ENCODE peak calls at places on chromosomes 7 and 10, in six cellular contexts. J is H9, G is PC-3, A is endothelial cell of umbilical vein, F is astrocyte, P is fibroblast of lung. E is an unnamed sample.

GRCh38 chr10:3723706-3724225 is 61.2 kb downstream of the KLF6 start:
- DNase-seq in G (no peak), J (no peak), A (no peak), F (peak; percentile 85), P (peak; percentile 83), E (no peak)

GRCh38 chr10:71080381-71081228 is 131.8 kb upstream of the UNC5B start:
- DNase-seq in G (no peak), J (peak; percentile 14), F (no peak), A (no peak), P (no peak), E (no peak)

GRCh38 chr10:30433286-30433778 is 652 bp upstream of the MAP3K8 start:
- DNase-seq in G (peak; percentile 61), A (peak; percentile 73), J (peak; percentile 74), F (peak; percentile 67), P (peak; percentile 77), E (peak; percentile 57)

GRCh38 chr10:44985175-44985681 is 6.6 kb upstream of the DEPP1 start:
- DNase-seq in J (no peak), G (no peak), P (no peak), F (no peak), A (peak; percentile 95), E (no peak)

GRCh38 chr10:129971381-129972144 is 7.5 kb upstream of the EBF3 start:
- DNase-seq in P (peak; percentile 15), G (peak; percentile 56), J (peak; percentile 64), F (no peak), A (peak; percentile 35), E (no peak)

GRCh38 chr10:68876246-68876918 is 24.7 kb upstream of the DDX50 start:
- DNase-seq in F (no peak), G (no peak), A (no peak), J (no peak), P (no peak), E (no peak)

GRCh38 chr7:36203081-36203775 is 50.2 kb downstream of the EEPD1 start:
- DNase-seq in F (no peak), J (no peak), P (no peak), A (no peak), G (no peak), E (no peak)

GRCh38 chr7:54678763-54679396 is 80.1 kb downstream of the SEC61G start:
- DNase-seq in J (no peak), F (no peak), G (peak; percentile 20), P (no peak), A (no peak), E (no peak)

GRCh38 chr7:1664711-1665591 is 5.1 kb upstream of the ELFN1 start:
- DNase-seq in F (peak; percentile 31), P (peak; percentile 52), A (peak; percentile 66), J (peak; percentile 74), G (peak; percentile 46), E (peak; percentile 80)

GRCh38 chr7:112495820-112496462 is 15.2 kb downstream of the LSMEM1 start:
- DNase-seq in P (peak; percentile 55), J (peak; percentile 60), F (peak; percentile 36), G (peak; percentile 69), A (peak; percentile 75), E (peak; percentile 58)

GRCh38 chr7:66380285-66380888 is 175.3 kb downstream of the TPST1 start:
- DNase-seq in P (peak; percentile 33), G (peak; percentile 3), F (no peak), J (no peak), A (peak; percentile 16), E (no peak)

GRCh38 chr7:155069992-155070827 is at the start of gene HTR5A:
- DNase-seq in J (peak; percentile 96), A (peak; percentile 85), G (peak; percentile 75), P (peak; percentile 80), F (peak; percentile 67), E (peak; percentile 93)

GRCh38 chr7:151491859-151492258 is 27.8 kb downstream of the RHEB start:
- DNase-seq in G (peak; percentile 86), P (peak; percentile 94), J (no peak), A (no peak), F (peak; percentile 93), E (no peak)

GRCh38 chr7:136278057-136278456 is 300.9 kb upstream of the MTPN start:
- DNase-seq in J (no peak), A (no peak), G (no peak), P (no peak), F (no peak), E (no peak)

GRCh38 chr7:896346-897075 is 20.2 kb downstream of the GET4 start:
- DNase-seq in J (no peak), P (no peak), A (no peak), F (no peak), G (no peak), E (no peak)

GRCh38 chr7:114969096-114969495 is 47.2 kb downstream of the MDFIC start:
- DNase-seq in A (no peak), G (no peak), P (no peak), F (no peak), J (no peak), E (no peak)

GRCh38 chr7:14321947-14322346 is 332.5 kb upstream of the ETV1 start:
- DNase-seq in P (no peak), J (no peak), A (no peak), F (no peak), G (peak; percentile 21), E (no peak)

GRCh38 chr7:15848362-15848761 is 161.9 kb upstream of the MEOX2 start:
- DNase-seq in J (no peak), A (no peak), G (no peak), F (peak; percentile 14), P (peak; percentile 17), E (no peak)

GRCh38 chr10:62814901-62815372 is 1.2 kb downstream of the EGR2 start:
- DNase-seq in J (no peak), A (no peak), G (no peak), P (peak; percentile 28), F (peak; percentile 11), E (no peak)

GRCh38 chr10:74223755-74224530 is 72.9 kb downstream of the ADK start:
- DNase-seq in F (peak; percentile 81), A (peak; percentile 79), P (peak; percentile 84), J (no peak), G (peak; percentile 99), E (no peak)

GRCh38 chr10:17257466-17258321 is 29.7 kb downstream of the VIM start:
- DNase-seq in A (peak; percentile 80), P (peak; percentile 67), G (peak; percentile 63), F (peak; percentile 58), J (peak; percentile 42), E (peak; percentile 68)

GRCh38 chr7:54992876-54993490 is 25.8 kb upstream of the EGFR start:
- DNase-seq in J (no peak), P (no peak), F (no peak), G (no peak), A (no peak), E (no peak)

GRCh38 chr10:130218181-130218641 is 82.0 kb downstream of the GLRX3 start:
- DNase-seq in F (no peak), P (no peak), J (peak; percentile 18), G (no peak), A (no peak), E (no peak)

GRCh38 chr10:69757553-69758309 is 44.0 kb upstream of the COL13A1 start:
- DNase-seq in A (peak; percentile 35), G (peak; percentile 47), J (no peak), F (peak; percentile 50), P (peak; percentile 63), E (no peak)

GRCh38 chr10:127578628-127579305 is 29.7 kb downstream of the NPS start:
- DNase-seq in G (no peak), F (no peak), P (no peak), J (no peak), A (no peak), E (no peak)

GRCh38 chr10:17209931-17210330 is 8.5 kb upstream of the TRDMT1 start:
- DNase-seq in P (peak; percentile 63), A (no peak), G (no peak), F (peak; percentile 55), J (no peak), E (no peak)

GRCh38 chr7:77799078-77799964 is 748 bp downstream of the PHTF2 start:
- DNase-seq in P (peak; percentile 42), G (peak; percentile 30), A (peak; percentile 61), F (peak; percentile 14), J (peak; percentile 50), E (peak; percentile 56)

GRCh38 chr7:148151778-148152177 is 438.8 kb upstream of the C7orf33 start:
- DNase-seq in P (no peak), F (no peak), J (no peak), G (peak; percentile 8), A (no peak), E (no peak)

GRCh38 chr10:36675458-36675880 is 449.9 kb upstream of the ANKRD30A start:
- DNase-seq in F (peak; percentile 86), J (no peak), A (no peak), G (peak; percentile 100), P (peak; percentile 89), E (no peak)
- H2AFZ ChIP-seq in F (no peak overlapping the region), J (no peak overlapping the region), A (no peak overlapping the region), G (peak overlapping the region; percentile 46), P (no peak overlapping the region), E (no peak overlapping the region)

GRCh38 chr10:51877636-51878035 is 178.2 kb upstream of the CSTF2T start:
- DNase-seq in G (no peak), P (no peak), F (no peak), A (no peak), J (no peak), E (no peak)

GRCh38 chr10:51879238-51879637 is 179.8 kb upstream of the CSTF2T start:
- DNase-seq in G (peak; percentile 99), F (peak; percentile 98), J (no peak), A (peak; percentile 85), P (peak; percentile 98), E (no peak)

GRCh38 chr10:51876979-51877378 is 177.6 kb upstream of the CSTF2T start:
- DNase-seq in F (no peak), P (no peak), G (no peak), A (no peak), J (no peak), E (no peak)

GRCh38 chr10:51876528-51876927 is 177.1 kb upstream of the CSTF2T start:
- DNase-seq in A (no peak), F (no peak), G (no peak), P (no peak), J (no peak), E (no peak)

GRCh38 chr10:51878695-51879094 is 179.3 kb upstream of the CSTF2T start:
- DNase-seq in F (no peak), J (no peak), G (no peak), A (peak; percentile 6), P (no peak), E (no peak)
- H2AFZ ChIP-seq in F (no peak overlapping the region), J (no peak overlapping the region), G (no peak overlapping the region), A (no peak overlapping the region), P (no peak overlapping the region), E (no peak overlapping the region)

GRCh38 chr10:86058964-86059363 is 307.6 kb downstream of the GRID1 start:
- DNase-seq in F (no peak), P (no peak), A (no peak), J (no peak), G (no peak), E (no peak)
- H2AFZ ChIP-seq in F (no peak overlapping the region), P (no peak overlapping the region), A (no peak overlapping the region), J (no peak overlapping the region), G (no peak overlapping the region), E (no peak overlapping the region)

GRCh38 chr10:97273700-97274099 is 18.7 kb downstream of the ARHGAP19 start:
- DNase-seq in F (no peak), P (no peak), G (no peak), J (no peak), A (no peak), E (no peak)
- H2AFZ ChIP-seq in F (no peak overlapping the region), P (no peak overlapping the region), G (no peak overlapping the region), J (no peak overlapping the region), A (no peak overlapping the region), E (no peak overlapping the region)

E was measured in DND-41.